ENCODE peak calls at places on chromosomes 2 and 18, in ten cellular contexts. One of them, this sample, is unnamed.
A peak's percentile ranks its signal among the peaks of the same experiment; 100 is the strongest.

GRCh38 chr2:65464604-65465003 is 32.2 kb upstream of the SPRED2 start:
- DNase-seq in HAP-1: no peak
- DNase-seq in activated T-cell treated with anti-CD3 and anti-CD28 coated beads, Interleukin-2, amount 50 U/mL, for 1 hour: no peak
- DNase-seq in stimulated activated naive CD8-positive, alpha-beta T cell treated with anti-CD3 and anti-CD28 coated beads, Interleukin-15, Interleukin-2, amounts not matched to agents 100 U/mL and 50 U/mL, for 24 hours: no peak
- DNase-seq in mesendoderm: no peak
- DNase-seq in AG04449: no peak
- DNase-seq in stimulated activated CD8-positive, alpha-beta memory T cell treated with anti-CD3 and anti-CD28 coated beads, Interleukin-15, amount 100 ng/mL, for 48 hours: no peak
- DNase-seq in T-cell: no peak
- DNase-seq in globus pallidus: no peak
- DNase-seq in T-helper 2 cell: no peak
- DNase-seq in this sample: no peak

GRCh38 chr2:230700447-230700846 is 12.2 kb upstream of the CAB39 start:
- DNase-seq in HAP-1: no peak
- DNase-seq in activated T-cell treated with anti-CD3 and anti-CD28 coated beads, Interleukin-2, amount 50 U/mL, for 1 hour: no peak
- DNase-seq in stimulated activated naive CD8-positive, alpha-beta T cell treated with anti-CD3 and anti-CD28 coated beads, Interleukin-15, Interleukin-2, amounts not matched to agents 100 U/mL and 50 U/mL, for 24 hours: no peak
- DNase-seq in mesendoderm: no peak
- DNase-seq in AG04449: no peak
- DNase-seq in stimulated activated CD8-positive, alpha-beta memory T cell treated with anti-CD3 and anti-CD28 coated beads, Interleukin-15, amount 100 ng/mL, for 48 hours: no peak
- DNase-seq in T-cell: no peak
- DNase-seq in globus pallidus: peak; percentile 50
- DNase-seq in T-helper 2 cell: no peak
- DNase-seq in this sample: no peak

GRCh38 chr2:47696478-47696831 is 86.5 kb upstream of the MSH6 start:
- DNase-seq in HAP-1: no peak
- DNase-seq in activated T-cell treated with anti-CD3 and anti-CD28 coated beads, Interleukin-2, amount 50 U/mL, for 1 hour: no peak
- DNase-seq in stimulated activated naive CD8-positive, alpha-beta T cell treated with anti-CD3 and anti-CD28 coated beads, Interleukin-15, Interleukin-2, amounts not matched to agents 100 U/mL and 50 U/mL, for 24 hours: no peak
- DNase-seq in mesendoderm: no peak
- DNase-seq in AG04449: no peak
- DNase-seq in stimulated activated CD8-positive, alpha-beta memory T cell treated with anti-CD3 and anti-CD28 coated beads, Interleukin-15, amount 100 ng/mL, for 48 hours: no peak
- DNase-seq in T-cell: no peak
- DNase-seq in globus pallidus: no peak
- DNase-seq in T-helper 2 cell: no peak
- DNase-seq in this sample: no peak

GRCh38 chr2:240353086-240353798 is 82.2 kb upstream of the GPC1 start:
- DNase-seq in HAP-1: no peak
- DNase-seq in activated T-cell treated with anti-CD3 and anti-CD28 coated beads, Interleukin-2, amount 50 U/mL, for 1 hour: no peak
- DNase-seq in stimulated activated naive CD8-positive, alpha-beta T cell treated with anti-CD3 and anti-CD28 coated beads, Interleukin-15, Interleukin-2, amounts not matched to agents 100 U/mL and 50 U/mL, for 24 hours: no peak
- DNase-seq in mesendoderm: no peak
- DNase-seq in AG04449: no peak
- DNase-seq in stimulated activated CD8-positive, alpha-beta memory T cell treated with anti-CD3 and anti-CD28 coated beads, Interleukin-15, amount 100 ng/mL, for 48 hours: no peak
- DNase-seq in T-cell: no peak
- DNase-seq in globus pallidus: no peak
- DNase-seq in T-helper 2 cell: no peak
- DNase-seq in this sample: no peak

GRCh38 chr2:23491622-23492336 is 106.8 kb downstream of the KLHL29 start:
- DNase-seq in HAP-1: no peak
- DNase-seq in activated T-cell treated with anti-CD3 and anti-CD28 coated beads, Interleukin-2, amount 50 U/mL, for 1 hour: no peak
- DNase-seq in stimulated activated naive CD8-positive, alpha-beta T cell treated with anti-CD3 and anti-CD28 coated beads, Interleukin-15, Interleukin-2, amounts not matched to agents 100 U/mL and 50 U/mL, for 24 hours: no peak
- DNase-seq in mesendoderm: no peak
- DNase-seq in AG04449: no peak
- DNase-seq in stimulated activated CD8-positive, alpha-beta memory T cell treated with anti-CD3 and anti-CD28 coated beads, Interleukin-15, amount 100 ng/mL, for 48 hours: no peak
- DNase-seq in T-cell: no peak
- DNase-seq in globus pallidus: no peak
- DNase-seq in T-helper 2 cell: no peak
- DNase-seq in this sample: no peak

GRCh38 chr2:25063876-25064660 is 22.2 kb downstream of the EFR3B start:
- DNase-seq in HAP-1: no peak
- DNase-seq in activated T-cell treated with anti-CD3 and anti-CD28 coated beads, Interleukin-2, amount 50 U/mL, for 1 hour: no peak
- DNase-seq in stimulated activated naive CD8-positive, alpha-beta T cell treated with anti-CD3 and anti-CD28 coated beads, Interleukin-15, Interleukin-2, amounts not matched to agents 100 U/mL and 50 U/mL, for 24 hours: no peak
- DNase-seq in mesendoderm: no peak
- DNase-seq in AG04449: no peak
- DNase-seq in stimulated activated CD8-positive, alpha-beta memory T cell treated with anti-CD3 and anti-CD28 coated beads, Interleukin-15, amount 100 ng/mL, for 48 hours: no peak
- DNase-seq in T-cell: no peak
- DNase-seq in globus pallidus: peak; percentile 73
- DNase-seq in T-helper 2 cell: no peak
- DNase-seq in this sample: peak; percentile 52

GRCh38 chr18:8623549-8624106 is 14.4 kb downstream of the RAB12 start:
- DNase-seq in HAP-1: peak; percentile 74
- DNase-seq in activated T-cell treated with anti-CD3 and anti-CD28 coated beads, Interleukin-2, amount 50 U/mL, for 1 hour: no peak
- DNase-seq in stimulated activated naive CD8-positive, alpha-beta T cell treated with anti-CD3 and anti-CD28 coated beads, Interleukin-15, Interleukin-2, amounts not matched to agents 100 U/mL and 50 U/mL, for 24 hours: no peak
- DNase-seq in mesendoderm: no peak
- DNase-seq in AG04449: no peak
- DNase-seq in stimulated activated CD8-positive, alpha-beta memory T cell treated with anti-CD3 and anti-CD28 coated beads, Interleukin-15, amount 100 ng/mL, for 48 hours: no peak
- DNase-seq in T-cell: no peak
- DNase-seq in globus pallidus: no peak
- DNase-seq in T-helper 2 cell: peak; percentile 40
- DNase-seq in this sample: no peak

GRCh38 chr2:134142903-134143302 is 111.0 kb upstream of the MGAT5 start:
- DNase-seq in HAP-1: no peak
- DNase-seq in activated T-cell treated with anti-CD3 and anti-CD28 coated beads, Interleukin-2, amount 50 U/mL, for 1 hour: no peak
- DNase-seq in stimulated activated naive CD8-positive, alpha-beta T cell treated with anti-CD3 and anti-CD28 coated beads, Interleukin-15, Interleukin-2, amounts not matched to agents 100 U/mL and 50 U/mL, for 24 hours: no peak
- DNase-seq in mesendoderm: peak; percentile 95
- DNase-seq in AG04449: no peak
- DNase-seq in stimulated activated CD8-positive, alpha-beta memory T cell treated with anti-CD3 and anti-CD28 coated beads, Interleukin-15, amount 100 ng/mL, for 48 hours: no peak
- DNase-seq in T-cell: no peak
- DNase-seq in globus pallidus: no peak
- DNase-seq in T-helper 2 cell: no peak
- DNase-seq in this sample: peak; percentile 70

GRCh38 chr2:120979398-120979797 is 243.7 kb downstream of the GLI2 start:
- DNase-seq in HAP-1: no peak
- DNase-seq in activated T-cell treated with anti-CD3 and anti-CD28 coated beads, Interleukin-2, amount 50 U/mL, for 1 hour: no peak
- DNase-seq in stimulated activated naive CD8-positive, alpha-beta T cell treated with anti-CD3 and anti-CD28 coated beads, Interleukin-15, Interleukin-2, amounts not matched to agents 100 U/mL and 50 U/mL, for 24 hours: no peak
- DNase-seq in mesendoderm: no peak
- DNase-seq in AG04449: no peak
- DNase-seq in stimulated activated CD8-positive, alpha-beta memory T cell treated with anti-CD3 and anti-CD28 coated beads, Interleukin-15, amount 100 ng/mL, for 48 hours: no peak
- DNase-seq in T-cell: no peak
- DNase-seq in globus pallidus: no peak
- DNase-seq in T-helper 2 cell: no peak
- DNase-seq in this sample: no peak

GRCh38 chr2:101787097-101787496 is 89.6 kb downstream of the MAP4K4 start:
- DNase-seq in HAP-1: no peak
- DNase-seq in activated T-cell treated with anti-CD3 and anti-CD28 coated beads, Interleukin-2, amount 50 U/mL, for 1 hour: no peak
- DNase-seq in stimulated activated naive CD8-positive, alpha-beta T cell treated with anti-CD3 and anti-CD28 coated beads, Interleukin-15, Interleukin-2, amounts not matched to agents 100 U/mL and 50 U/mL, for 24 hours: no peak
- DNase-seq in mesendoderm: no peak
- DNase-seq in AG04449: no peak
- DNase-seq in stimulated activated CD8-positive, alpha-beta memory T cell treated with anti-CD3 and anti-CD28 coated beads, Interleukin-15, amount 100 ng/mL, for 48 hours: no peak
- DNase-seq in T-cell: no peak
- DNase-seq in globus pallidus: no peak
- DNase-seq in T-helper 2 cell: no peak
- DNase-seq in this sample: peak; percentile 54

GRCh38 chr18:58495634-58496033 is 133.3 kb downstream of the ALPK2 start:
- DNase-seq in HAP-1: no peak
- DNase-seq in activated T-cell treated with anti-CD3 and anti-CD28 coated beads, Interleukin-2, amount 50 U/mL, for 1 hour: no peak
- DNase-seq in stimulated activated naive CD8-positive, alpha-beta T cell treated with anti-CD3 and anti-CD28 coated beads, Interleukin-15, Interleukin-2, amounts not matched to agents 100 U/mL and 50 U/mL, for 24 hours: no peak
- DNase-seq in mesendoderm: no peak
- DNase-seq in AG04449: no peak
- DNase-seq in stimulated activated CD8-positive, alpha-beta memory T cell treated with anti-CD3 and anti-CD28 coated beads, Interleukin-15, amount 100 ng/mL, for 48 hours: no peak
- DNase-seq in T-cell: no peak
- DNase-seq in globus pallidus: no peak
- DNase-seq in T-helper 2 cell: no peak
- DNase-seq in this sample: no peak

GRCh38 chr2:121530210-121530562 is 494 bp upstream of the RNU4ATAC start:
- DNase-seq in HAP-1: peak; percentile 83
- DNase-seq in activated T-cell treated with anti-CD3 and anti-CD28 coated beads, Interleukin-2, amount 50 U/mL, for 1 hour: no peak
- DNase-seq in stimulated activated naive CD8-positive, alpha-beta T cell treated with anti-CD3 and anti-CD28 coated beads, Interleukin-15, Interleukin-2, amounts not matched to agents 100 U/mL and 50 U/mL, for 24 hours: peak; percentile 76
- DNase-seq in mesendoderm: peak; percentile 89
- DNase-seq in AG04449: no peak
- DNase-seq in stimulated activated CD8-positive, alpha-beta memory T cell treated with anti-CD3 and anti-CD28 coated beads, Interleukin-15, amount 100 ng/mL, for 48 hours: peak; percentile 61
- DNase-seq in T-cell: no peak
- DNase-seq in globus pallidus: no peak
- DNase-seq in T-helper 2 cell: no peak
- DNase-seq in this sample: peak; percentile 71

GRCh38 chr2:144679942-144680341 is 160.0 kb upstream of the ZEB2 start:
- DNase-seq in HAP-1: no peak
- DNase-seq in activated T-cell treated with anti-CD3 and anti-CD28 coated beads, Interleukin-2, amount 50 U/mL, for 1 hour: no peak
- DNase-seq in stimulated activated naive CD8-positive, alpha-beta T cell treated with anti-CD3 and anti-CD28 coated beads, Interleukin-15, Interleukin-2, amounts not matched to agents 100 U/mL and 50 U/mL, for 24 hours: no peak
- DNase-seq in mesendoderm: peak; percentile 59
- DNase-seq in AG04449: no peak
- DNase-seq in stimulated activated CD8-positive, alpha-beta memory T cell treated with anti-CD3 and anti-CD28 coated beads, Interleukin-15, amount 100 ng/mL, for 48 hours: no peak
- DNase-seq in T-cell: no peak
- DNase-seq in globus pallidus: no peak
- DNase-seq in T-helper 2 cell: no peak
- DNase-seq in this sample: no peak

GRCh38 chr2:157989227-157989626 is 112.4 kb upstream of the UPP2 start:
- DNase-seq in HAP-1: no peak
- DNase-seq in activated T-cell treated with anti-CD3 and anti-CD28 coated beads, Interleukin-2, amount 50 U/mL, for 1 hour: no peak
- DNase-seq in stimulated activated naive CD8-positive, alpha-beta T cell treated with anti-CD3 and anti-CD28 coated beads, Interleukin-15, Interleukin-2, amounts not matched to agents 100 U/mL and 50 U/mL, for 24 hours: no peak
- DNase-seq in mesendoderm: no peak
- DNase-seq in AG04449: no peak
- DNase-seq in stimulated activated CD8-positive, alpha-beta memory T cell treated with anti-CD3 and anti-CD28 coated beads, Interleukin-15, amount 100 ng/mL, for 48 hours: no peak
- DNase-seq in T-cell: no peak
- DNase-seq in globus pallidus: no peak
- DNase-seq in T-helper 2 cell: no peak
- DNase-seq in this sample: no peak

GRCh38 chr2:104658840-104659591 is 194.9 kb upstream of the POU3F3 start:
- DNase-seq in HAP-1: peak; percentile 11
- DNase-seq in activated T-cell treated with anti-CD3 and anti-CD28 coated beads, Interleukin-2, amount 50 U/mL, for 1 hour: no peak
- DNase-seq in stimulated activated naive CD8-positive, alpha-beta T cell treated with anti-CD3 and anti-CD28 coated beads, Interleukin-15, Interleukin-2, amounts not matched to agents 100 U/mL and 50 U/mL, for 24 hours: no peak
- DNase-seq in mesendoderm: peak; percentile 61
- DNase-seq in AG04449: no peak
- DNase-seq in stimulated activated CD8-positive, alpha-beta memory T cell treated with anti-CD3 and anti-CD28 coated beads, Interleukin-15, amount 100 ng/mL, for 48 hours: no peak
- DNase-seq in T-cell: no peak
- DNase-seq in globus pallidus: peak; percentile 55
- DNase-seq in T-helper 2 cell: no peak
- DNase-seq in this sample: no peak

This sample was measured in astrocyte.